ENCODE peak calls at places on chromosome 6, in seven cellular contexts. W is T-helper 2 cell; F is astrocyte of the cerebellum; N is progenitor cell of endocrine pancreas; T is activated naive CD4-positive, alpha-beta T cell treated with anti-CD3 and anti-CD28 coated beads for 36 hours; Z is upper lobe of right lung; D is naive thymus-derived CD4-positive, alpha-beta T cell. C is an unnamed sample.

GRCh38 chr6:111550953-111551352 is 54.7 kb downstream of the TRAF3IP2 start:
- DNase-seq in N (no peak), T (no peak), D (no peak), F (no peak), W (no peak), Z (no peak), C (no peak)

GRCh38 chr6:13302291-13302690 is 26.0 kb downstream of the TBC1D7 start:
- DNase-seq in T (no peak), W (no peak), F (no peak), Z (no peak), D (no peak), N (no peak), C (no peak)

GRCh38 chr6:72650081-72650745 is 28.3 kb downstream of the KCNQ5 start:
- DNase-seq in F (no peak), D (no peak), Z (no peak), W (no peak), T (no peak), N (no peak), C (no peak)

GRCh38 chr6:134525190-134525868 is 207.4 kb upstream of the SGK1 start:
- DNase-seq in T (no peak), Z (no peak), F (no peak), D (no peak), W (no peak), N (no peak), C (no peak)

GRCh38 chr6:101392561-101393230 is 812 bp upstream of the GRIK2 start:
- DNase-seq in D (no peak), W (no peak), F (no peak), T (no peak), N (no peak), Z (no peak), C (no peak)

GRCh38 chr6:138403801-138404665 is at the start of gene HEBP2:
- DNase-seq in Z (peak), D (peak), F (peak), T (peak), W (peak), N (peak), C (peak)

GRCh38 chr6:4607026-4607704 is 169.0 kb upstream of the CDYL start:
- DNase-seq in Z (no peak), N (no peak), F (peak), W (no peak), T (no peak), D (no peak), C (no peak)

GRCh38 chr6:29563435-29563834 is 3.9 kb upstream of the UBD start:
- DNase-seq in D (no peak), N (no peak), Z (no peak), T (peak), W (no peak), F (no peak), C (no peak)

GRCh38 chr6:84671188-84671587 is 93.2 kb downstream of the TBX18 start:
- DNase-seq in F (no peak), N (no peak), W (no peak), Z (no peak), D (no peak), T (no peak), C (no peak)

GRCh38 chr6:161128680-161129196 is 137.2 kb downstream of the MAP3K4 start:
- DNase-seq in W (peak), T (peak), D (no peak), Z (no peak), F (peak), N (no peak), C (no peak)

GRCh38 chr6:116286773-116287358 is 7.1 kb upstream of the TSPYL1 start:
- DNase-seq in N (no peak), F (no peak), T (no peak), D (no peak), W (no peak), Z (no peak), C (no peak)

C was measured in GM10248.